ENCODE peak calls at places on chromosomes 4 and X, in four cellular contexts. K is PC-3; A is CD8-positive, alpha-beta memory T cell; X is ascending aorta. M is an unnamed sample.

GRCh38 chr4:111466821-111467605 is 678.2 kb upstream of the FAM241A start:
- DNase-seq in X (no peak), K (no peak), A (no peak), M (no peak)

GRCh38 chrX:63050225-63050624 is 300.9 kb downstream of the SPIN4 start:
- DNase-seq in K (peak; percentile 37), X (no peak), A (no peak), M (no peak)

GRCh38 chr4:15655223-15656037 is at the start of gene FBXL5:
- DNase-seq in X (peak; percentile 88), K (peak; percentile 85), A (peak; percentile 77), M (peak; percentile 88)

GRCh38 chr4:164615964-164616363 is 138.0 kb upstream of the SMIM31 start:
- DNase-seq in K (peak; percentile 10), X (no peak), A (no peak), M (no peak)

GRCh38 chr4:139022835-139023234 is 7.3 kb downstream of the NOCT start:
- DNase-seq in A (no peak), K (no peak), X (no peak), M (no peak)

GRCh38 chr4:156362581-156362980 is 408.9 kb upstream of the CTSO start:
- DNase-seq in X (no peak), K (peak; percentile 52), A (no peak), M (no peak)

GRCh38 chrX:7115557-7115956 is 32.0 kb upstream of the STS start:
- DNase-seq in X (no peak), K (no peak), A (no peak), M (no peak)

GRCh38 chr4:1460967-1461868 is 55.0 kb upstream of the NKX1-1 start:
- DNase-seq in K (peak; percentile 1), A (no peak), X (peak; percentile 45), M (no peak)

GRCh38 chr4:127505203-127505602 is 127.6 kb upstream of the INTU start:
- DNase-seq in X (no peak), A (no peak), K (no peak), M (no peak)

GRCh38 chrX:9285342-9285771 is 179.5 kb upstream of the TBL1X start:
- DNase-seq in K (peak; percentile 32), A (no peak), X (no peak), M (no peak)

GRCh38 chr4:82957045-82957444 is 53.6 kb downstream of the LIN54 start:
- DNase-seq in A (no peak), X (no peak), K (no peak), M (no peak)

GRCh38 chrX:10617964-10618342 is 2.4 kb downstream of the MID1 start:
- DNase-seq in K (peak; percentile 93), X (no peak), A (no peak), M (no peak)

GRCh38 chr4:93657527-93657926 is 171.0 kb upstream of the ATOH1 start:
- DNase-seq in A (no peak), X (no peak), K (no peak), M (no peak)

GRCh38 chr4:8601556-8601955 is 9.0 kb downstream of the CPZ start:
- DNase-seq in X (no peak), A (no peak), K (no peak), M (no peak)

GRCh38 chr4:87423313-87424031 is 1.1 kb downstream of the NUDT9 start:
- DNase-seq in A (no peak), X (no peak), K (no peak), M (no peak)

GRCh38 chrX:13220916-13221315 is 98.9 kb downstream of the ATXN3L start:
- DNase-seq in A (no peak), X (no peak), K (peak; percentile 71), M (no peak)

GRCh38 chr4:86106475-86106874 is 253.4 kb downstream of the MAPK10 start:
- DNase-seq in X (no peak), A (no peak), K (no peak), M (no peak)

GRCh38 chr4:53322696-53323095 is 43.2 kb downstream of the SCFD2 start:
- DNase-seq in X (no peak), A (no peak), K (peak; percentile 36), M (no peak)

GRCh38 chr4:3791910-3792542 is 25.8 kb downstream of the ADRA2C start:
- DNase-seq in X (no peak), K (peak; percentile 45), A (no peak), M (no peak)

GRCh38 chrX:292900-293897 is 12.0 kb downstream of the PLCXD1 start:
- DNase-seq in K (no peak), X (peak; percentile 56), A (no peak), M (no peak)
- H3K9me3 ChIP-seq in K (no peaks in the 10 kb centered on the region), X (no peaks in the 10 kb centered on the region), A (no peaks in the 10 kb centered on the region), M (no peaks in the 10 kb centered on the region)

GRCh38 chrX:144916785-144917184 is 330.5 kb upstream of the SPANXN1 start:
- DNase-seq in X (no peak), A (no peak), K (peak; percentile 7), M (no peak)

DNA sequence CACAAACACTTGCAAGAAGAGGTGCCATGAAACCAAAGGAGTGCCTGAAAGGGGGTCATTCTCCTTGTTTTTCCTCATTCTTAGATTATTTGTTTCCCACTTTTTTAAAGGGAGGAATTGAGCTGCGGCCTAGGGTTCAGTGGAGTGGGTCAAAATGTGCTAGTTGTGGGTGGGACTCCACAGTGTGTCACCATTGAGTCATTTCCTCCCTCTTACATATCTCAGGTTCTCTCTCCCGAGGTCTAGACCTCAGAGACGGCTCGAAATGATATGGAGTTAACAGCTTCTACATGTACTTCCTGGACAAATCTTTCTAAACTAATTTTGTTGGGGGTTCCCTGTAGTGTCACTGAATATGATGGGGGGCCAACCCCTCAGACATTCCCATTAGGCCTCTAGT is 328.4 kb upstream of the SPANXN1 start:
- DNase-seq in X (no peak), A (no peak), K (no peak), M (no peak)
- H3K9me3 ChIP-seq in X (no peaks in the 10 kb centered on the region), A (no peaks in the 10 kb centered on the region), K (no peaks in the 10 kb centered on the region), M (no peaks in the 10 kb centered on the region)

DNA sequence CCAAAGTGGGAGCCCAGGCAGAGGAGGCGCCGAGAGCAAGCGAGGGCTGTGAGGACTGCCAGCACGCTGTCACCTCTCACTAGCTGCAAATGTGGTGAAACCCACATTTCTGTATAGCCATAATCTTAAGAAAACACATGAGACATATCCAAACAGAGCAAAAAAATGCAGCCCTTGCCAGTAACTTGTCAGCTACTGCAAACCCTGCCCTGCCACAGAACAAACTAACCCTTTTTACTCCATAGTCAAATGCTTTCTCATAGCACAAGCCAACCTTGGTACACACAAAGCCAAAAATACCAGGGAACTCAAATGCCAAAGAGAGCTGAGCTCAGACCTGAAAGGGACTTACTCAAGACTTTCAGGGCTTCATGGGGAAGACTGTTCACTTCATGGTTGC is 14.9 kb upstream of the NXF3 start:
- DNase-seq in A (no peak), X (no peak), K (no peak), M (no peak)
- H3K9me3 ChIP-seq in A (no peaks in the 10 kb centered on the region), X (peaks cover 12% of the 10 kb centered on the region), K (no peaks in the 10 kb centered on the region), M (no peaks in the 10 kb centered on the region)

DNA sequence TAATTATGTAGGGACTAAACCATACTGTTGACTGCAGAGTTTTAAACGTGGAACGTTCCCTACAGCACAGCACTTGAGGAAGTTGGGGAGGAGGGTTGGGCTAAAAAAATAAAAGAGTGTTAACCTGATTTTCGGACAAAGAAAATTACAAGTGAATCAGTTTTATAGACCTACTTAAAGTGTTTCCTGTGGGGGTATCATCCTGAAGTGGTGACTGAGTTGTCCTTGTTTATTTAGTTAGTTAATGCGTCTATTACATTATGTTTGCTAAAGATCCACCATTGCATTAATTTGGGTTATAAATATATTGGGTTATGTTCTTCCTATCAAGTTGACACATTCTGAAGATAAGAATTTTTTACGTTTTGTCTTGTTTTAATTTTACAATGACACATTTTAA is 14.7 kb downstream of the UNC5C start:
- DNase-seq in A (no peak), K (peak; percentile 19), X (no peak), M (no peak)
- H3K9me3 ChIP-seq in A (no peaks in the 10 kb centered on the region), K (no peaks in the 10 kb centered on the region), X (no peaks in the 10 kb centered on the region), M (no peaks in the 10 kb centered on the region)

GRCh38 chr4:37956941-37957340 is 3.3 kb upstream of the PTTG2 start:
- DNase-seq in A (no peak), X (no peak), K (no peak), M (no peak)
- H3K9me3 ChIP-seq in A (no peaks in the 10 kb centered on the region), X (no peaks in the 10 kb centered on the region), K (no peaks in the 10 kb centered on the region), M (no peaks in the 10 kb centered on the region)

DNA sequence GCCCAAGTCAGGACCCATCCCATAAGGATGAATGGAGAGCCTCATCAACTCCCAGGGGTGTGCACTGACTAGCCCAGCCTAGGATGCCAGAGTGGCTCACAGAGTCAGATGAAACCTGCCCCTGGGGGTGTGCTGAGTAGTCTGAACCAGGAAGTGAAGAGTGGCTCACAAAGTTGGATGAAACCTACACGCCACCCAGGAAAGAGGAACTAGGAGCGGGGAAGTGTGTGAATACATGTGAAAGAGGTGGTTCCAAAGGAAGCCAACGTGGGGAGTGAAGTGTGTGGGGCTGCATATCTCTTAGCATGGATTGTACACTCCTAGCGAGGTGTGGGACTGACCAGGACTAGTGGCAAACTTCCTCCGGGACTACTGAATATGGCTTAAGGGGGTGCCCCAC is 902.1 kb upstream of the NDST4 start:
- DNase-seq in A (no peak), K (no peak), X (no peak), M (no peak)
- H3K9me3 ChIP-seq in A (peaks cover 21% of the 10 kb centered on the region), K (peaks cover 14% of the 10 kb centered on the region), X (peaks cover 18% of the 10 kb centered on the region), M (peaks cover 4% of the 10 kb centered on the region)